ENCODE peak calls at places on chromosomes 6 and 20, in five cellular contexts. A is cardiac muscle cell, I is heart left ventricle, D is AG04449, T is H1. G is an unnamed sample.

GRCh38 chr6:10640402-10640801 is 54.0 kb downstream of the C6orf52 start:
- DNase-seq in A (no peak), I (no peak), D (no peak), T (no peak), G (no peak)

GRCh38 chr20:47125553-47126373 is 230.7 kb downstream of the ZMYND8 start:
- DNase-seq in A (peak; percentile 17), I (no peak), D (no peak), T (no peak), G (no peak)

GRCh38 chr6:134984821-134985220 is 34.9 kb upstream of the ALDH8A1 start:
- DNase-seq in A (no peak), I (no peak), D (no peak), T (no peak), G (no peak)

GRCh38 chr6:34155471-34156300 is 9.8 kb upstream of the GRM4 start:
- DNase-seq in A (no peak), I (no peak), D (no peak), T (peak; percentile 20), G (no peak)

GRCh38 chr6:144989319-144990099 is 704.4 kb downstream of the UTRN start:
- DNase-seq in A (no peak), I (no peak), D (no peak), T (no peak), G (no peak)

GRCh38 chr6:125155344-125155743 is 1.8 kb downstream of the TPD52L1 start:
- DNase-seq in A (no peak), I (no peak), D (no peak), T (no peak), G (no peak)

GRCh38 chr6:56021943-56022342 is 146.6 kb upstream of the BMP5 start:
- DNase-seq in A (no peak), I (no peak), D (no peak), T (no peak), G (no peak)

GRCh38 chr6:35317483-35318199 is 20.0 kb downstream of the DEF6 start:
- DNase-seq in A (no peak), I (no peak), D (no peak), T (no peak), G (no peak)

GRCh38 chr20:37729909-37730308 is 36.1 kb downstream of the CTNNBL1 start:
- DNase-seq in A (no peak), I (no peak), D (no peak), T (no peak), G (no peak)

GRCh38 chr20:10316582-10316981 is 98.0 kb downstream of the SNAP25 start:
- DNase-seq in A (no peak), I (no peak), D (no peak), T (no peak), G (no peak)
- TF ChIP-seq CTCF in A (no peak), I (peak; percentile 19), D (no peak), T (no peak), G (no peak)

GRCh38 chr6:47310131-47310480 is 401 bp upstream of the TNFRSF21 start:
- DNase-seq in A (no peak), I (no peak), D (no peak), T (no peak), G (no peak)
- TF ChIP-seq CTCF in A (no peak), I (no peak), D (no peak), T (no peak), G (no peak)

GRCh38 chr20:34211591-34211990 is 29.6 kb upstream of the ASIP start:
- DNase-seq in A (no peak), I (no peak), D (no peak), T (no peak), G (no peak)
- TF ChIP-seq CTCF in A (no peak), I (no peak), D (no peak), T (no peak), G (no peak)

DNA sequence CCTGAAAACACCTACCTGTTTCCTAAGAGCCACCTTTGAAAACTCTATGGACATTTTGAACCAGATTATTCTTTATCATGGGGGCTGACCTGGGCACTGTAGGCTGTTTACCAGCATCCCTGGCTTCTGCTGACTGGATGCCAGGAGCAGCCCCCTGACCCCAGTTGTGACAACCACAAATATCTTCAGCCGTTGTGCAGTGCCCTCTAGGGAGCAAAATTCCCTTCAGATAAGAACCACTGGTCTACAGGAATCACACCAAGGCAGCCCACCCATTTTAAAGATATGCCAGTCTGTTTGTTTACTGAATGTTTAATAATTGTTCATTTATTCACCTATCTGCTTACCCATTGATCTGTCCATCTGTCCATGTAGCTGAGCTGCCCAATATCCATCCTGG is 276.9 kb downstream of the NRN1 start:
- DNase-seq in A (no peak), I (no peak), D (no peak), T (no peak), G (no peak)
- TF ChIP-seq CTCF in A (no peak), I (no peak), D (no peak), T (no peak), G (no peak)